ENCODE peak calls at places on chromosome 4, in five cellular contexts. F, V, O, Z and Y are unnamed samples.

GRCh38 chr4:135601351-135601750 is 1399.8 kb upstream of the PABPC4L start:
- DNase-seq in F (no peak), V (no peak), O (no peak), Z (no peak), Y (no peak)

GRCh38 chr4:110902500-110902899 is 279.6 kb upstream of the PITX2 start:
- DNase-seq in V (no peak), F (no peak), Z (no peak), O (no peak), Y (no peak)

GRCh38 chr4:7956306-7957112 is 16.8 kb upstream of the AFAP1 start:
- DNase-seq in F (no peak), O (no peak), Z (peak), V (no peak), Y (no peak)

GRCh38 chr4:119246177-119246576 is 33.7 kb downstream of the USP53 start:
- DNase-seq in F (no peak), Z (no peak), V (no peak), O (no peak), Y (no peak)

GRCh38 chr4:20085156-20085555 is 166.5 kb upstream of the SLIT2 start:
- DNase-seq in Z (no peak), F (no peak), O (no peak), V (no peak), Y (no peak)

GRCh38 chr4:20254517-20255250 is 3.0 kb downstream of the SLIT2 start:
- DNase-seq in V (no peak), F (peak), Z (no peak), O (no peak), Y (no peak)

GRCh38 chr4:21476753-21477152 is 471.8 kb downstream of the KCNIP4 start:
- DNase-seq in Z (peak), O (no peak), F (peak), V (no peak), Y (peak)

GRCh38 chr4:38620025-38620424 is 44.0 kb upstream of the KLF3 start:
- DNase-seq in F (no peak), O (no peak), Z (no peak), V (no peak), Y (no peak)

GRCh38 chr4:129668092-129668491 is 572.1 kb downstream of the C4orf33 start:
- DNase-seq in V (no peak), F (peak), Z (no peak), O (no peak), Y (no peak)

GRCh38 chr4:110074570-110074969 is 123.8 kb downstream of the ELOVL6 start:
- DNase-seq in O (no peak), Z (no peak), V (no peak), F (no peak), Y (no peak)

GRCh38 chr4:149426461-149426860 is 389.2 kb downstream of the IQCM start:
- DNase-seq in Z (no peak), V (no peak), F (no peak), O (no peak), Y (no peak)

GRCh38 chr4:107778784-107779530 is 45.8 kb upstream of the SGMS2 start:
- DNase-seq in V (no peak), O (no peak), F (no peak), Z (no peak), Y (no peak)

GRCh38 chr4:7392438-7393374 is 42.0 kb downstream of the PSAPL1 start:
- DNase-seq in O (no peak), Z (no peak), F (peak), V (no peak), Y (no peak)

GRCh38 chr4:153191795-153192363 is 12.4 kb upstream of the TRIM2 start:
- DNase-seq in Z (no peak), F (no peak), O (no peak), V (no peak), Y (no peak)

GRCh38 chr4:72689929-72690328 is 120.9 kb upstream of the ADAMTS3 start:
- DNase-seq in O (no peak), F (no peak), V (no peak), Z (no peak), Y (no peak)

GRCh38 chr4:6749340-6750171 is 33.0 kb upstream of the KIAA0232 start:
- DNase-seq in V (no peak), Z (peak), F (no peak), O (peak), Y (no peak)

GRCh38 chr4:183632689-183633088 is 26.3 kb downstream of the RWDD4 start:
- DNase-seq in V (no peak), Z (no peak), O (peak), F (no peak), Y (no peak)
- TF ChIP-seq CREB1 in V (no peak), Z (no peak), O (no peak), F (no peak), Y (no peak)

DNA sequence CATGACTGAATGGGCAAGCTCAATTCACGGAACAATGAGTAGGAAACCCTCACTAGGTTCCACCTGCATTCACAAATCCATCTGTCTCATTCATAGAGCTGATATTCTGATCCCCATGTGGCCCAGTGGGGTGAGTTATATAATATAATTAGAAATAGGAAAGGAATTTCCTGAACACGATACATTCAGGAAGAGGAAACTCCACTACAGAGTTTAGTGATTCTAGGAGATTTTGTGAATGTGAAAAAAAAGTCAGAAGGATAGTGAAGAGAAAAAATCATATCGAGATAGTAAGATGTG is 471.2 kb downstream of the GASK1B start:
- DNase-seq in O (no peak), V (no peak), F (no peak), Z (no peak), Y (no peak)
- H3K27ac ChIP-seq in O (no peak), V (no peak), F (no peak), Z (no peak), Y (no peak)

GRCh38 chr4:87093443-87094123 is 126.8 kb downstream of the KLHL8 start:
- DNase-seq in Z (peak), V (peak), F (peak), O (peak), Y (no peak)

GRCh38 chr4:87090305-87090704 is 130.1 kb downstream of the KLHL8 start:
- DNase-seq in F (no peak), O (no peak), V (no peak), Z (no peak), Y (no peak)

GRCh38 chr4:87088188-87088587 is 132.2 kb downstream of the KLHL8 start:
- DNase-seq in Z (no peak), F (no peak), O (no peak), V (no peak), Y (no peak)

GRCh38 chr4:87089368-87089767 is 131.1 kb downstream of the KLHL8 start:
- DNase-seq in Z (peak), F (no peak), V (no peak), O (no peak), Y (no peak)

GRCh38 chr4:87092389-87093141 is 127.9 kb downstream of the KLHL8 start:
- DNase-seq in V (no peak), O (peak), Z (peak), F (no peak), Y (no peak)
- TF ChIP-seq CREB1 in V (no peak), O (no peak), Z (no peak), F (no peak), Y (no peak)

GRCh38 chr4:168836482-168836881 is 173.6 kb downstream of the CBR4 start:
- DNase-seq in F (no peak), O (no peak), Z (no peak), V (no peak), Y (no peak)
- H3K27ac ChIP-seq in F (no peak), O (no peak), Z (no peak), V (no peak), Y (no peak)

DNA sequence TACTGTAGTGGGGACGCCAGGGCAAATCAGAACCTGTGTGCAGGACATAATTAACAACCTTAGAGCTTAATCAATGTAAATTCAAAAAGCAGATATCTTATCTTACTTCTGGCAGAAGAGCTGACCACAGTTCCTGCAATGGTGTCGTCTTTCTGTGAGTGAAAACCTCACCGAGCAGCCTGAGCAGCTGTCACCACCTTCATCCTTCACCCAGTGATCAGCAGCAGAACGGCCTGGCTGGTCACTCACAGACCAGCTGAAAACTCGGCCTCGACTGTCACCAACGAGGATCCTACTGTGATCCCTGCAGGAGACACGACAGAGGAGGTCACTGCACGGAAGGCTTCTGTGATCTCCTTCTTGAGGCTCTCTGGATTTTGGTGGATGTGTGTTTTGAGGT is 94.2 kb downstream of the CDS1 start:
- DNase-seq in F (no peak), V (no peak), O (no peak), Z (no peak), Y (no peak)
- TF ChIP-seq CREB1 in F (no peak), V (no peak), O (no peak), Z (no peak), Y (no peak)

DNA sequence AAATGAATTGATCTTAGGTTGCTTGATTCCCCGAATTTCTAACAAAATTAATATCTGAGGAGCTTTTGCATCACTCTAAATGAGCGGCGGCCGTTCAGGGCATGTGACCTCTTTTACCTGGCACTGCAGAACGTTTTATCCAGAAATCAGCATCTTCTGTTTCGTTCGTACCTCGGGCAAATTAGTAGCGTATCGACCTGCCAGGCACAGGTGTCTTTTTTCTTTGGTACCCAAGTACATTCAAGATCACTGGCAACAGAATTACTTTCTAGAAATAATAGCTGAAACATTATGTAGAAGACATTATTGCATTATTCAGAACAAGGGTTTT is 926 bp downstream of the KLHL2 start:
- DNase-seq in F (no peak), O (no peak), V (no peak), Z (no peak), Y (no peak)
- H3K27ac ChIP-seq in F (no peak), O (no peak), V (peak), Z (no peak), Y (no peak)

GRCh38 chr4:23235613-23236390 is 543.1 kb downstream of the GBA3 start:
- DNase-seq in F (peak), O (no peak), Z (no peak), V (no peak), Y (no peak)
- TF ChIP-seq CREB1 in F (no peak), O (no peak), Z (no peak), V (no peak), Y (no peak)